ENCODE peak calls at places on chromosomes 16 and 17, in six cellular contexts. V is LoVo, I is SK-N-SH, S is heart right ventricle, G is iPS DF 19.7, D is stromal cell of bone marrow. E is an unnamed sample.

GRCh38 chr17:9350083-9350482 is 225.5 kb downstream of the STX8 start:
- DNase-seq in V (no peak), I (no peak), S (no peak), G (no peak), D (peak), E (no peak)

GRCh38 chr17:64531955-64532371 is 25.2 kb downstream of the CEP95 start:
- DNase-seq in V (no peak), I (no peak), S (no peak), G (no peak), D (peak), E (no peak)

GRCh38 chr16:19044781-19045180 is 22.6 kb upstream of the COQ7 start:
- DNase-seq in V (no peak), I (no peak), S (no peak), G (no peak), D (no peak), E (no peak)

GRCh38 chr16:56424791-56425438 is 430 bp downstream of the AMFR start:
- DNase-seq in V (no peak), I (peak), S (peak), G (no peak), D (no peak), E (no peak)

GRCh38 chr17:9575381-9576072 is at the start of gene STX8:
- DNase-seq in V (peak), I (peak), S (peak), G (peak), D (peak), E (peak)

GRCh38 chr16:56269824-56270684 is 78.8 kb downstream of the GNAO1 start:
- DNase-seq in V (no peak), I (no peak), S (peak), G (peak), D (peak), E (no peak)

GRCh38 chr16:88599092-88599733 is 29.0 kb downstream of the ZC3H18 start:
- DNase-seq in V (no peak), I (no peak), S (peak), G (no peak), D (no peak), E (no peak)

GRCh38 chr17:60388742-60389141 is 3.2 kb downstream of the USP32 start:
- DNase-seq in V (no peak), I (no peak), S (no peak), G (no peak), D (no peak), E (no peak)

GRCh38 chr17:82891911-82892310 is 52.1 kb upstream of the ZNF750 start:
- DNase-seq in V (no peak), I (no peak), S (no peak), G (no peak), D (no peak), E (no peak)

GRCh38 chr16:29743827-29744531 is 1.8 kb downstream of the C16orf54 start:
- DNase-seq in V (no peak), I (no peak), S (no peak), G (no peak), D (no peak), E (no peak)

GRCh38 chr17:37239690-37240344 is 136.0 kb upstream of the C17orf78 start:
- DNase-seq in V (no peak), I (peak), S (no peak), G (no peak), D (peak), E (peak)

GRCh38 chr16:65418435-65418834 is 296.6 kb upstream of the CDH11 start:
- DNase-seq in V (no peak), I (no peak), S (no peak), G (no peak), D (no peak), E (no peak)

GRCh38 chr16:49344401-49344800 is 29.2 kb upstream of the C16orf78 start:
- DNase-seq in V (no peak), I (no peak), S (no peak), G (no peak), D (no peak), E (no peak)

GRCh38 chr17:76529643-76530488 is 7.6 kb downstream of the CYGB start:
- DNase-seq in V (no peak), I (peak), S (peak), G (no peak), D (peak), E (peak)

GRCh38 chr17:17780941-17781590 is 55.7 kb downstream of the SREBF1 start:
- DNase-seq in V (no peak), I (peak), S (no peak), G (peak), D (no peak), E (no peak)

GRCh38 chr16:50326835-50327465 is 41.8 kb downstream of the BRD7 start:
- DNase-seq in V (no peak), I (no peak), S (no peak), G (no peak), D (no peak), E (peak)

GRCh38 chr17:42673885-42674754 is 2.7 kb downstream of the PLEKHH3 start:
- DNase-seq in V (no peak), I (peak), S (peak), G (no peak), D (no peak), E (peak)

GRCh38 chr16:67438824-67439393 is 8.0 kb downstream of the HSD11B2 start:
- DNase-seq in V (no peak), I (no peak), S (no peak), G (no peak), D (no peak), E (no peak)

GRCh38 chr17:81365148-81365600 is 30.1 kb upstream of the BAHCC1 start:
- DNase-seq in V (peak), I (no peak), S (no peak), G (no peak), D (no peak), E (no peak)

GRCh38 chr17:81682565-81683207 is 911 bp downstream of the ARL16 start:
- DNase-seq in V (no peak), I (peak), S (no peak), G (no peak), D (no peak), E (no peak)